ENCODE peak calls at places on chromosomes 3 and 15, in eight cellular contexts. J is brain microvascular endothelial cell, H is EL, F is endothelial cell, V is tibial nerve, O is heart right ventricle, T is ureter, Q is kidney. C is an unnamed sample.

GRCh38 chr15:43881944-43882343 is 55.1 kb downstream of the WDR76 start:
- DNase-seq in F (peak), V (no peak), H (no peak), Q (no peak), J (no peak), T (no peak), O (no peak), C (no peak)

GRCh38 chr3:78659386-78659987 is 1108.3 kb downstream of the ROBO1 start:
- DNase-seq in H (peak), T (no peak), J (peak), F (peak), Q (no peak), V (no peak), O (no peak), C (peak)

GRCh38 chr3:15361494-15362214 is 29.3 kb upstream of the SH3BP5 start:
- DNase-seq in V (no peak), J (peak), T (no peak), H (peak), F (no peak), O (no peak), Q (no peak), C (no peak)

GRCh38 chr3:183837894-183838293 is 12.5 kb upstream of the MAP6D1 start:
- DNase-seq in O (no peak), T (no peak), H (no peak), Q (no peak), V (no peak), J (no peak), F (no peak), C (no peak)

GRCh38 chr15:51971353-51972133 is at the start of gene LEO1:
- DNase-seq in O (peak), V (peak), H (peak), T (peak), J (peak), Q (peak), F (peak), C (peak)

GRCh38 chr3:31980530-31981205 is 394 bp downstream of the OSBPL10 start:
- DNase-seq in V (peak), O (peak), H (peak), F (peak), J (no peak), T (peak), Q (peak), C (peak)

GRCh38 chr3:4979401-4980228 is at the start of gene BHLHE40:
- DNase-seq in J (no peak), Q (no peak), T (peak), H (no peak), V (no peak), F (peak), O (no peak), C (no peak)

GRCh38 chr15:45429974-45430792 is 51.8 kb upstream of the GATM start:
- DNase-seq in O (peak), V (peak), Q (peak), T (peak), F (peak), J (peak), H (peak), C (peak)

GRCh38 chr3:42501681-42502428 is 588 bp upstream of the VIPR1 start:
- DNase-seq in T (peak), J (peak), H (peak), Q (peak), V (no peak), F (peak), O (peak), C (peak)

GRCh38 chr3:26132942-26133341 is 343.1 kb downstream of the OXSM start:
- DNase-seq in T (no peak), O (no peak), H (no peak), Q (no peak), F (no peak), J (no peak), V (no peak), C (no peak)

GRCh38 chr15:84826369-84826823 is 9.2 kb downstream of the ALPK3 start:
- DNase-seq in J (no peak), V (no peak), Q (no peak), F (peak), T (no peak), O (no peak), H (peak), C (peak)

GRCh38 chr15:84669726-84670125 is 11.7 kb upstream of the NMB start:
- DNase-seq in T (no peak), Q (no peak), O (no peak), V (no peak), J (no peak), H (peak), F (no peak), C (no peak)

GRCh38 chr15:95948371-95948770 is 382.1 kb upstream of the NR2F2 start:
- DNase-seq in V (no peak), J (no peak), O (no peak), H (no peak), Q (no peak), T (no peak), F (no peak), C (no peak)

GRCh38 chr3:100902572-100902971 is 90.6 kb downstream of the ABI3BP start:
- DNase-seq in T (no peak), J (peak), H (peak), F (no peak), Q (no peak), O (no peak), V (no peak), C (no peak)

GRCh38 chr15:29678504-29679034 is 143.7 kb downstream of the TJP1 start:
- DNase-seq in O (no peak), H (no peak), Q (no peak), F (no peak), J (no peak), T (no peak), V (no peak), C (no peak)

GRCh38 chr3:148797822-148798221 is 29.8 kb upstream of the CPB1 start:
- DNase-seq in O (no peak), T (no peak), J (no peak), Q (no peak), H (no peak), F (no peak), V (no peak), C (no peak)

C was measured in stomach.